ENCODE peak calls at places on chromosomes 6 and 20, in seven cellular contexts. Z is left ventricle myocardium inferior, L is spleen, P is DND-41, R is bronchial epithelial cell, N is AG04449, B is psoas muscle. V is an unnamed sample.
A peak's percentile ranks its signal among the peaks of the same experiment; 100 is the strongest.

GRCh38 chr6:142155895-142156757 is 9.1 kb downstream of the VTA1 start:
- DNase-seq in L (no peak), N (no peak), Z (no peak), R (peak; percentile 41), B (no peak), P (no peak), V (no peak)

GRCh38 chr6:33806795-33807194 is 3.0 kb upstream of the MLN start:
- DNase-seq in R (no peak), L (no peak), Z (no peak), B (no peak), N (no peak), P (no peak), V (no peak)

GRCh38 chr6:109794201-109794926 is 103.3 kb downstream of the FIG4 start:
- DNase-seq in Z (no peak), L (no peak), P (no peak), B (no peak), R (peak; percentile 79), N (no peak), V (peak; percentile 56)

GRCh38 chr6:90266845-90267621 is 29.6 kb downstream of the BACH2 start:
- DNase-seq in Z (no peak), N (no peak), R (peak; percentile 48), B (no peak), L (no peak), P (no peak), V (no peak)

GRCh38 chr6:24255676-24256075 is 102.2 kb downstream of the DCDC2 start:
- DNase-seq in Z (no peak), L (no peak), R (no peak), P (no peak), B (no peak), N (no peak), V (no peak)

GRCh38 chr6:116417661-116418060 is 43.5 kb upstream of the CALHM6 start:
- DNase-seq in R (no peak), L (no peak), Z (no peak), N (no peak), P (no peak), B (no peak), V (no peak)

GRCh38 chr6:45706319-45706718 is 309.3 kb downstream of the CLIC5 start:
- DNase-seq in L (no peak), R (no peak), P (no peak), N (no peak), B (no peak), Z (no peak), V (no peak)

GRCh38 chr6:15429146-15430110 is 183.6 kb downstream of the JARID2 start:
- DNase-seq in R (peak; percentile 63), Z (no peak), B (no peak), N (peak; percentile 63), L (no peak), P (no peak), V (no peak)

GRCh38 chr20:14878676-14879019 is 541.2 kb upstream of the FLRT3 start:
- DNase-seq in N (no peak), R (no peak), L (no peak), P (no peak), B (no peak), Z (no peak), V (no peak)

GRCh38 chr20:62832951-62833391 is 16.1 kb downstream of the COL9A3 start:
- DNase-seq in R (no peak), P (no peak), B (no peak), L (peak; percentile 81), Z (no peak), N (no peak), V (no peak)

GRCh38 chr6:80005406-80005805 is 957 bp downstream of the TTK start:
- DNase-seq in Z (no peak), L (no peak), B (no peak), N (no peak), P (no peak), R (no peak), V (no peak)
- H3K4me3 ChIP-seq in Z (no peak overlapping the region), L (peak overlapping the region; percentile 68), B (no peak overlapping the region), N (peak overlapping the region; percentile 94), P (peak overlapping the region; percentile 63), R (peak overlapping the region; percentile 78), V (peak overlapping the region; percentile 81)

GRCh38 chr20:17611290-17611539 is 41.3 kb downstream of the DSTN start:
- DNase-seq in N (no peak), Z (no peak), P (no peak), R (no peak), B (no peak), L (no peak), V (no peak)
- TF ChIP-seq CTCF in N (peak; percentile 64), Z (no peak), P (peak; percentile 40), R (no peak), B (no peak), L (no peak), V (no peak)

GRCh38 chr6:34945317-34945716 is 56.3 kb downstream of the ANKS1A start:
- DNase-seq in R (no peak), L (no peak), N (no peak), B (no peak), P (no peak), Z (no peak), V (no peak)
- H3K4me3 ChIP-seq in R (no peak overlapping the region), L (no peak overlapping the region), N (no peak overlapping the region), B (no peak overlapping the region), P (no peak overlapping the region), Z (no peak overlapping the region), V (no peak overlapping the region)

GRCh38 chr6:77620290-77620882 is 32.5 kb upstream of the MEI4 start:
- DNase-seq in Z (no peak), B (no peak), P (no peak), N (no peak), R (peak; percentile 20), L (no peak), V (no peak)
- TF ChIP-seq CTCF in Z (peak; percentile 40), B (no peak), P (peak; percentile 49), N (no peak), R (peak; percentile 65), L (no peak), V (no peak)

V was measured in BJ.